ENCODE peak calls at places on chromosomes 4 and X, in six cellular contexts. W, B, C, H, L and P are unnamed samples.

GRCh38 chrX:98795636-98796035 is 1614.4 kb downstream of the PCDH19 start:
- DNase-seq in W (no peak), B (peak), C (no peak), H (no peak), L (no peak), P (peak)

GRCh38 chr4:83115000-83115399 is 471 bp upstream of the PLAC8 start:
- DNase-seq in W (peak), B (peak), C (no peak), H (no peak), L (no peak), P (peak)

GRCh38 chr4:158033416-158033863 is 139.4 kb downstream of the GASK1B start:
- DNase-seq in W (no peak), B (peak), C (no peak), H (no peak), L (no peak), P (no peak)

GRCh38 chr4:56958111-56958517 is 19.3 kb downstream of the NOA1 start:
- DNase-seq in W (peak), B (peak), C (no peak), H (peak), L (peak), P (peak)

GRCh38 chr4:180028682-180029081 is 2214.5 kb upstream of the TENM3 start:
- DNase-seq in W (no peak), B (peak), C (no peak), H (peak), L (peak), P (no peak)

GRCh38 chr4:56637154-56637553 is 43.9 kb downstream of the HOPX start:
- DNase-seq in W (no peak), B (no peak), C (no peak), H (no peak), L (no peak), P (no peak)

GRCh38 chr4:37983951-37984350 is 23.8 kb downstream of the PTTG2 start:
- DNase-seq in W (no peak), B (peak), C (no peak), H (no peak), L (no peak), P (peak)

GRCh38 chr4:83362492-83363329 is 28.1 kb upstream of the HPSE start:
- DNase-seq in W (peak), B (peak), C (no peak), H (no peak), L (no peak), P (peak)

GRCh38 chrX:119887721-119888425 is 7.8 kb upstream of the AKAP14 start:
- DNase-seq in W (peak), B (peak), C (peak), H (peak), L (peak), P (peak)

GRCh38 chr4:7439699-7440098 is 5.0 kb upstream of the PSAPL1 start:
- DNase-seq in W (no peak), B (no peak), C (no peak), H (no peak), L (no peak), P (no peak)

GRCh38 chrX:9788908-9789307 is 2.7 kb downstream of the SHROOM2 start:
- DNase-seq in W (no peak), B (no peak), C (no peak), H (no peak), L (no peak), P (peak)

GRCh38 chr4:149980941-149981340 is 97.3 kb upstream of the DCLK2 start:
- DNase-seq in W (peak), B (peak), C (peak), H (peak), L (peak), P (peak)

GRCh38 chrX:22686138-22686541 is 313.6 kb upstream of the DDX53 start:
- DNase-seq in W (no peak), B (peak), C (no peak), H (no peak), L (no peak), P (peak)

GRCh38 chr4:12884846-12885796 is 599.0 kb downstream of the RAB28 start:
- DNase-seq in W (no peak), B (no peak), C (no peak), H (peak), L (no peak), P (no peak)

GRCh38 chrX:40140706-40141499 is 43.1 kb upstream of the BCOR start:
- DNase-seq in W (no peak), B (peak), C (no peak), H (peak), L (no peak), P (no peak)

GRCh38 chr4:336099-336892 is 1.3 kb upstream of the ZNF141 start:
- DNase-seq in W (peak), B (no peak), C (no peak), H (peak), L (no peak), P (peak)

GRCh38 chr4:8038702-8039251 is 99.1 kb upstream of the AFAP1 start:
- DNase-seq in W (no peak), B (no peak), C (no peak), H (no peak), L (no peak), P (no peak)

GRCh38 chrX:17459596-17459995 is 84.6 kb downstream of the NHS start:
- DNase-seq in W (peak), B (peak), C (no peak), H (no peak), L (no peak), P (peak)

GRCh38 chrX:85611926-85612325 is 232.5 kb upstream of the POF1B start:
- DNase-seq in W (peak), B (peak), C (no peak), H (no peak), L (no peak), P (no peak)

GRCh38 chr4:4869731-4870483 is 10.4 kb downstream of the MSX1 start:
- DNase-seq in W (no peak), B (peak), C (no peak), H (peak), L (no peak), P (peak)

GRCh38 chr4:137408527-137409177 is 123.6 kb downstream of the PCDH18 start:
- DNase-seq in W (no peak), B (no peak), C (no peak), H (no peak), L (no peak), P (no peak)

GRCh38 chr4:73868206-73869129 is 725 bp upstream of the CXCL1 start:
- DNase-seq in W (peak), B (no peak), C (no peak), H (no peak), L (no peak), P (no peak)

GRCh38 chrX:71099736-71100135 is 4.1 kb downstream of the FOXO4 start:
- DNase-seq in W (no peak), B (no peak), C (no peak), H (no peak), L (no peak), P (no peak)

GRCh38 chrX:111719426-111720210 is 38.6 kb downstream of the ALG13 start:
- DNase-seq in W (no peak), B (peak), C (no peak), H (no peak), L (no peak), P (no peak)

GRCh38 chr4:89755210-89755609 is 81.8 kb downstream of the SNCA start:
- DNase-seq in W (no peak), B (peak), C (no peak), H (no peak), L (no peak), P (no peak)

GRCh38 chrX:68671221-68671620 is 23.8 kb downstream of the STARD8 start:
- DNase-seq in W (no peak), B (no peak), C (no peak), H (no peak), L (no peak), P (no peak)

GRCh38 chr4:31235961-31236360 is 515.8 kb downstream of the PCDH7 start:
- DNase-seq in W (no peak), B (no peak), C (no peak), H (no peak), L (no peak), P (no peak)

GRCh38 chr4:81754169-81754568 is 282.5 kb upstream of the RASGEF1B start:
- DNase-seq in W (no peak), B (no peak), C (no peak), H (no peak), L (no peak), P (no peak)

GRCh38 chr4:177547985-177548384 is 105.7 kb upstream of the AGA start:
- DNase-seq in W (no peak), B (no peak), C (no peak), H (no peak), L (no peak), P (no peak)

GRCh38 chr4:114236370-114236769 is 256.9 kb upstream of the ARSJ start:
- DNase-seq in W (no peak), B (no peak), C (no peak), H (no peak), L (no peak), P (no peak)

GRCh38 chrX:134512566-134512965 is 52.6 kb downstream of the HPRT1 start:
- DNase-seq in W (peak), B (peak), C (no peak), H (no peak), L (no peak), P (peak)

GRCh38 chr4:77453911-77454310 is 151.7 kb upstream of the CXCL13 start:
- DNase-seq in W (no peak), B (no peak), C (no peak), H (no peak), L (no peak), P (peak)

GRCh38 chr4:92339671-92340070 is 35.9 kb downstream of the GRID2 start:
- DNase-seq in W (no peak), B (peak), C (no peak), H (no peak), L (no peak), P (no peak)

GRCh38 chrX:15299945-15300851 is 15.2 kb downstream of the ASB11 start:
- DNase-seq in W (peak), B (peak), C (no peak), H (no peak), L (no peak), P (peak)

GRCh38 chrX:10175317-10175871 is 18.6 kb downstream of the CLCN4 start:
- DNase-seq in W (peak), B (peak), C (no peak), H (no peak), L (no peak), P (peak)

GRCh38 chr4:111466821-111467605 is 678.2 kb upstream of the FAM241A start:
- DNase-seq in W (no peak), B (peak), C (no peak), H (no peak), L (no peak), P (peak)

GRCh38 chr4:48369771-48370170 is 28.4 kb downstream of the SLAIN2 start:
- DNase-seq in W (no peak), B (no peak), C (no peak), H (no peak), L (no peak), P (no peak)

GRCh38 chr4:176492648-176493302 is 173.0 kb downstream of the SPCS3 start:
- DNase-seq in W (no peak), B (peak), C (no peak), H (no peak), L (no peak), P (peak)